ENCODE peak calls at places on chromosomes 6 and 20, in nine cellular contexts. M is activated T-cell treated with anti-CD3 and anti-CD28 coated beads for 1 hour; V is body of pancreas; L is HS-5; D is activated naive CD4-positive, alpha-beta T cell treated with anti-CD3 and anti-CD28 coated beads, Interleukin-2, amount 10 ng/mL, durations not matched to agents 7 days and 5 days; I is NCI-H510A; Y is H54; Q is mucosa of gallbladder; O is occipital lobe. H is an unnamed sample.

GRCh38 chr20:25057234-25058050 is 497 bp downstream of the ACSS1 start:
- DNase-seq in M (peak; percentile 59), I (peak; percentile 68), Y (no peak), V (peak; percentile 86), L (no peak), D (peak; percentile 84), O (peak; percentile 48), Q (peak; percentile 78), H (peak; percentile 32)

GRCh38 chr6:169317441-169318202 is 64.0 kb upstream of the THBS2 start:
- DNase-seq in Q (no peak), O (no peak), L (no peak), D (no peak), I (no peak), M (no peak), V (no peak), Y (no peak), H (no peak)

GRCh38 chr6:20647585-20647984 is 113.3 kb downstream of the CDKAL1 start:
- DNase-seq in M (no peak), Q (no peak), L (no peak), O (no peak), D (no peak), I (no peak), Y (no peak), V (no peak), H (no peak)

GRCh38 chr6:27867941-27868705 is 44.1 kb downstream of the OR2B2 start:
- DNase-seq in O (no peak), V (no peak), Q (no peak), D (no peak), I (no peak), M (no peak), L (no peak), Y (no peak), H (no peak)

GRCh38 chr20:50794181-50794845 is 548 bp upstream of the BCAS4 start:
- DNase-seq in I (no peak), Y (no peak), M (no peak), V (no peak), L (no peak), D (no peak), Q (no peak), O (no peak), H (no peak)

GRCh38 chr6:7910654-7911344 is at the start of gene TXNDC5:
- DNase-seq in V (peak; percentile 87), D (peak; percentile 79), I (peak; percentile 29), Y (peak; percentile 84), M (peak; percentile 67), L (peak; percentile 3), O (peak; percentile 66), Q (peak; percentile 67), H (peak; percentile 15)

GRCh38 chr6:12751694-12752304 is 35.2 kb downstream of the PHACTR1 start:
- DNase-seq in Q (peak; percentile 54), D (peak; percentile 70), Y (peak; percentile 37), M (no peak), L (no peak), O (no peak), I (no peak), V (peak; percentile 65), H (no peak)

GRCh38 chr20:25178563-25179438 is 16.7 kb upstream of the ENTPD6 start:
- DNase-seq in I (peak; percentile 9), O (no peak), Q (no peak), D (no peak), L (peak; percentile 95), M (no peak), Y (peak; percentile 73), V (peak; percentile 37), H (no peak)

GRCh38 chr6:158205220-158205944 is 37.2 kb downstream of the GTF2H5 start:
- DNase-seq in M (no peak), Q (no peak), V (peak; percentile 77), L (no peak), D (no peak), O (no peak), Y (no peak), I (no peak), H (no peak)

GRCh38 chr20:14360386-14360785 is 23.0 kb upstream of the FLRT3 start:
- DNase-seq in I (no peak), Q (no peak), D (no peak), M (no peak), V (no peak), L (no peak), Y (no peak), O (no peak), H (no peak)

H was measured in stimulated activated CD4-positive, alpha-beta T cell treated with anti-CD3 and anti-CD28 coated beads, Interleukin-1b, Interleukin-23, amount 100 ng/mL, for 1 hour.